ENCODE peak calls at places on chromosomes 11 and 22, in five cellular contexts. One of them, this sample, is unnamed.

GRCh38 chr11:13942908-13943505 is 19.5 kb upstream of the SPON1 start:
- DNase-seq in H1: no peak
- DNase-seq in heart left ventricle: no peak
- DNase-seq in fibroblast of lung: peak; percentile 59
- DNase-seq in upper lobe of right lung: no peak
- DNase-seq in this sample: no peak

GRCh38 chr22:40853330-40853729 is 3.1 kb downstream of the ST13 start:
- DNase-seq in H1: no peak
- DNase-seq in heart left ventricle: no peak
- DNase-seq in fibroblast of lung: no peak
- DNase-seq in upper lobe of right lung: no peak
- DNase-seq in this sample: no peak

GRCh38 chr11:1934326-1935155 is 12.6 kb upstream of the MRPL23 start:
- DNase-seq in H1: no peak
- DNase-seq in heart left ventricle: peak; percentile 35
- DNase-seq in fibroblast of lung: no peak
- DNase-seq in upper lobe of right lung: no peak
- DNase-seq in this sample: peak; percentile 26

GRCh38 chr11:21556936-21557335 is 635.9 kb upstream of the ANO5 start:
- DNase-seq in H1: no peak
- DNase-seq in heart left ventricle: no peak
- DNase-seq in fibroblast of lung: peak; percentile 0
- DNase-seq in upper lobe of right lung: no peak
- DNase-seq in this sample: no peak

GRCh38 chr22:17633217-17633997 is 4.9 kb upstream of the ATP6V1E1 start:
- DNase-seq in H1: no peak
- DNase-seq in heart left ventricle: no peak
- DNase-seq in fibroblast of lung: peak; percentile 92
- DNase-seq in upper lobe of right lung: no peak
- DNase-seq in this sample: no peak

GRCh38 chr11:36273110-36273509 is 16.1 kb downstream of the COMMD9 start:
- DNase-seq in H1: no peak
- DNase-seq in heart left ventricle: no peak
- DNase-seq in fibroblast of lung: no peak
- DNase-seq in upper lobe of right lung: no peak
- DNase-seq in this sample: no peak

GRCh38 chr22:17997456-17997855 is 26.9 kb downstream of the MICAL3 start:
- DNase-seq in H1: no peak
- DNase-seq in heart left ventricle: no peak
- DNase-seq in fibroblast of lung: peak; percentile 57
- DNase-seq in upper lobe of right lung: no peak
- DNase-seq in this sample: no peak

GRCh38 chr22:47793304-47794101 is 1031.1 kb downstream of the TBC1D22A start:
- DNase-seq in H1: no peak
- DNase-seq in heart left ventricle: no peak
- DNase-seq in fibroblast of lung: no peak
- DNase-seq in upper lobe of right lung: no peak
- DNase-seq in this sample: no peak

GRCh38 chr11:65491614-65492386 is 7.0 kb upstream of the MALAT1 start:
- DNase-seq in H1: no peak
- DNase-seq in heart left ventricle: peak; percentile 84
- DNase-seq in fibroblast of lung: peak; percentile 98
- DNase-seq in upper lobe of right lung: peak; percentile 86
- DNase-seq in this sample: peak; percentile 91

GRCh38 chr22:31295831-31296230 is 3.5 kb upstream of the PIK3IP1 start:
- DNase-seq in H1: no peak
- DNase-seq in heart left ventricle: no peak
- DNase-seq in fibroblast of lung: peak; percentile 51
- DNase-seq in upper lobe of right lung: no peak
- DNase-seq in this sample: no peak

GRCh38 chr11:112281776-112282175 is 21.1 kb upstream of the PLET1 start:
- DNase-seq in H1: no peak
- DNase-seq in heart left ventricle: no peak
- DNase-seq in fibroblast of lung: no peak
- DNase-seq in upper lobe of right lung: no peak
- DNase-seq in this sample: no peak

GRCh38 chr22:46714550-46714949 is 23.5 kb downstream of the CERK start:
- DNase-seq in H1: no peak
- DNase-seq in heart left ventricle: no peak
- DNase-seq in fibroblast of lung: peak; percentile 20
- DNase-seq in upper lobe of right lung: no peak
- DNase-seq in this sample: no peak

GRCh38 chr22:43000441-43001175 is 14.3 kb downstream of the PACSIN2 start:
- DNase-seq in H1: no peak
- DNase-seq in heart left ventricle: no peak
- DNase-seq in fibroblast of lung: peak; percentile 80
- DNase-seq in upper lobe of right lung: no peak
- DNase-seq in this sample: no peak

GRCh38 chr11:3088806-3089205 is 31.6 kb upstream of the CARS1 start:
- DNase-seq in H1: no peak
- DNase-seq in heart left ventricle: no peak
- DNase-seq in fibroblast of lung: no peak
- DNase-seq in upper lobe of right lung: peak; percentile 56
- DNase-seq in this sample: peak; percentile 72

GRCh38 chr22:31247726-31248125 is 35.6 kb downstream of the LIMK2 start:
- DNase-seq in H1: no peak
- DNase-seq in heart left ventricle: no peak
- DNase-seq in fibroblast of lung: no peak
- DNase-seq in upper lobe of right lung: no peak
- DNase-seq in this sample: no peak

GRCh38 chr22:28373841-28374240 is 305.8 kb downstream of the TTC28 start:
- DNase-seq in H1: no peak
- DNase-seq in heart left ventricle: no peak
- DNase-seq in fibroblast of lung: peak; percentile 63
- DNase-seq in upper lobe of right lung: no peak
- DNase-seq in this sample: no peak

GRCh38 chr11:86623041-86623621 is 49.3 kb downstream of the ME3 start:
- DNase-seq in H1: no peak
- DNase-seq in heart left ventricle: no peak
- DNase-seq in fibroblast of lung: peak; percentile 58
- DNase-seq in upper lobe of right lung: no peak
- DNase-seq in this sample: no peak

GRCh38 chr11:119774180-119774763 is 45.3 kb upstream of the NECTIN1 start:
- DNase-seq in H1: no peak
- DNase-seq in heart left ventricle: no peak
- DNase-seq in fibroblast of lung: peak; percentile 26
- DNase-seq in upper lobe of right lung: peak; percentile 36
- DNase-seq in this sample: no peak

GRCh38 chr11:130790689-130791088 is 125.6 kb downstream of the SNX19 start:
- DNase-seq in H1: no peak
- DNase-seq in heart left ventricle: no peak
- DNase-seq in fibroblast of lung: no peak
- DNase-seq in upper lobe of right lung: no peak
- DNase-seq in this sample: no peak

GRCh38 chr22:46057762-46058420 is 80.9 kb upstream of the WNT7B start:
- DNase-seq in H1: no peak
- DNase-seq in heart left ventricle: peak; percentile 66
- DNase-seq in fibroblast of lung: peak; percentile 72
- DNase-seq in upper lobe of right lung: peak; percentile 71
- DNase-seq in this sample: peak; percentile 72

GRCh38 chr22:31206896-31207687 is 5.0 kb upstream of the LIMK2 start:
- DNase-seq in H1: no peak
- DNase-seq in heart left ventricle: peak; percentile 74
- DNase-seq in fibroblast of lung: no peak
- DNase-seq in upper lobe of right lung: peak; percentile 87
- DNase-seq in this sample: peak; percentile 87

GRCh38 chr11:1302461-1303073 is 6.9 kb downstream of the TOLLIP start:
- DNase-seq in H1: no peak
- DNase-seq in heart left ventricle: no peak
- DNase-seq in fibroblast of lung: no peak
- DNase-seq in upper lobe of right lung: peak; percentile 64
- DNase-seq in this sample: no peak

GRCh38 chr11:9302448-9302847 is 11.9 kb downstream of the TMEM41B start:
- DNase-seq in H1: no peak
- DNase-seq in heart left ventricle: no peak
- DNase-seq in fibroblast of lung: peak; percentile 62
- DNase-seq in upper lobe of right lung: no peak
- DNase-seq in this sample: no peak

GRCh38 chr22:46042786-46043185 is 65.8 kb upstream of the WNT7B start:
- DNase-seq in H1: no peak
- DNase-seq in heart left ventricle: no peak
- DNase-seq in fibroblast of lung: peak; percentile 33
- DNase-seq in upper lobe of right lung: peak; percentile 16
- DNase-seq in this sample: no peak

GRCh38 chr22:44292521-44292920 is 20.2 kb downstream of the SHISAL1 start:
- DNase-seq in H1: no peak
- DNase-seq in heart left ventricle: no peak
- DNase-seq in fibroblast of lung: no peak
- DNase-seq in upper lobe of right lung: no peak
- DNase-seq in this sample: peak; percentile 60

GRCh38 chr11:130413383-130414106 is 14.9 kb downstream of the ADAMTS8 start:
- DNase-seq in H1: no peak
- DNase-seq in heart left ventricle: no peak
- DNase-seq in fibroblast of lung: peak; percentile 94
- DNase-seq in upper lobe of right lung: no peak
- DNase-seq in this sample: no peak

GRCh38 chr22:24466831-24467249 is 28.3 kb upstream of the UPB1 start:
- DNase-seq in H1: no peak
- DNase-seq in heart left ventricle: no peak
- DNase-seq in fibroblast of lung: peak; percentile 77
- DNase-seq in upper lobe of right lung: no peak
- DNase-seq in this sample: no peak

GRCh38 chr11:90120191-90120590 is 14.3 kb upstream of the NAALAD2 start:
- DNase-seq in H1: no peak
- DNase-seq in heart left ventricle: no peak
- DNase-seq in fibroblast of lung: no peak
- DNase-seq in upper lobe of right lung: no peak
- DNase-seq in this sample: no peak

GRCh38 chr22:24265734-24266133 is 4.9 kb upstream of the SPECC1L start:
- DNase-seq in H1: no peak
- DNase-seq in heart left ventricle: no peak
- DNase-seq in fibroblast of lung: no peak
- DNase-seq in upper lobe of right lung: no peak
- DNase-seq in this sample: no peak

GRCh38 chr11:120499859-120500258 is 11.7 kb upstream of the GRIK4 start:
- DNase-seq in H1: no peak
- DNase-seq in heart left ventricle: no peak
- DNase-seq in fibroblast of lung: no peak
- DNase-seq in upper lobe of right lung: no peak
- DNase-seq in this sample: no peak

GRCh38 chr11:27468209-27468608 is 4.4 kb downstream of the LGR4 start:
- DNase-seq in H1: no peak
- DNase-seq in heart left ventricle: no peak
- DNase-seq in fibroblast of lung: peak; percentile 89
- DNase-seq in upper lobe of right lung: no peak
- DNase-seq in this sample: no peak

GRCh38 chr11:27464155-27464759 is 8.3 kb downstream of the LGR4 start:
- DNase-seq in H1: no peak
- DNase-seq in heart left ventricle: no peak
- DNase-seq in fibroblast of lung: peak; percentile 88
- DNase-seq in upper lobe of right lung: no peak
- DNase-seq in this sample: no peak

GRCh38 chr11:27467181-27467913 is 5.2 kb downstream of the LGR4 start:
- DNase-seq in H1: no peak
- DNase-seq in heart left ventricle: no peak
- DNase-seq in fibroblast of lung: no peak
- DNase-seq in upper lobe of right lung: no peak
- DNase-seq in this sample: no peak

GRCh38 chr11:27465629-27466028 is 7.0 kb downstream of the LGR4 start:
- DNase-seq in H1: no peak
- DNase-seq in heart left ventricle: no peak
- DNase-seq in fibroblast of lung: no peak
- DNase-seq in upper lobe of right lung: no peak
- DNase-seq in this sample: no peak

DNA sequence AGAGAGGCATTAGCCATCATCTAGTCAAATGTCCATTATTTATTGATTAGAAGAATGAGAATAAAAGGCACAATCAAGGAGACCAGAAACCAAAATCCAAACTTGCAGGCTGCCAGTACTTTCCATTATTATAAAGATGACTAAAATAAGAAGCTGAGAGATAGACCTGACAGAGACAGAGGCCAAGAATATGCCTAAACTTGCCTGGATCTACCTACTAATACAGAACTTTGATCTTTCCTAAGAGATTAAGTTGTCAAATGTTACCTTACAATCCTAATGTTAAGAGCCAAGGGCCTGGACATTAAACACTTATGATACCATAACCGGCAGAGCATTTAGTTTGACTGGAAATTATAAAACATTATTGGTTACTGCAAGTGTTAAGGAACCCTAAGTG is 6.2 kb downstream of the LGR4 start:
- DNase-seq in H1: no peak
- DNase-seq in heart left ventricle: no peak
- DNase-seq in fibroblast of lung: no peak
- DNase-seq in upper lobe of right lung: no peak
- DNase-seq in this sample: no peak
- H3K4me1 ChIP-seq in H1: peaks cover 27% of the 10 kb centered on the region
- H3K4me1 ChIP-seq in heart left ventricle: peaks cover 3% of the 10 kb centered on the region
- H3K4me1 ChIP-seq in fibroblast of lung: peaks cover 6% of the 10 kb centered on the region
- H3K4me1 ChIP-seq in upper lobe of right lung: peaks cover 8% of the 10 kb centered on the region
- H3K4me1 ChIP-seq in this sample: peaks cover 5% of the 10 kb centered on the region

DNA sequence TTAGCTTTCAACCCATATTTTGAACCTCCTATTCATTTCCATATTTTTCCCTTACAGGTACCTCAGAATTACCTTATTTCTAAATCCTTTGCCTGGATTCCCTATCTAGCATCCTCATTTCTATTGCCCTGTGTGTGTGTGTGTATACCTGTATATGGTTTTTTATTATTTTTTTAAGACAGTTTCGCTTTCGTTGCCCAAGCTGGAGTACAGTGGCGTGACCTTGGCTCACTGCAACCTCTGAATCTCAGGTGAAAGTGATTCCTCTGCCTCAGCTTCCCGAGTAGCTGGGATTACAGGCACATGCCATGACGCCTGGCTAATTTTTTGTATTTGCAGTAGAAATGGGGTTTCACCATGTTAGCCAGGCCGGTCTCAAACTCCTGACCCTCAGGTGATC is 12.6 kb downstream of the HIPK3 start:
- DNase-seq in H1: no peak
- DNase-seq in heart left ventricle: no peak
- DNase-seq in fibroblast of lung: no peak
- DNase-seq in upper lobe of right lung: no peak
- DNase-seq in this sample: no peak
- H3K27ac ChIP-seq in H1: no peak overlapping the region
- H3K27ac ChIP-seq in heart left ventricle: peak overlapping the region; percentile 16
- H3K27ac ChIP-seq in fibroblast of lung: no peak overlapping the region
- H3K27ac ChIP-seq in upper lobe of right lung: no peak overlapping the region
- H3K27ac ChIP-seq in this sample: no peak overlapping the region

DNA sequence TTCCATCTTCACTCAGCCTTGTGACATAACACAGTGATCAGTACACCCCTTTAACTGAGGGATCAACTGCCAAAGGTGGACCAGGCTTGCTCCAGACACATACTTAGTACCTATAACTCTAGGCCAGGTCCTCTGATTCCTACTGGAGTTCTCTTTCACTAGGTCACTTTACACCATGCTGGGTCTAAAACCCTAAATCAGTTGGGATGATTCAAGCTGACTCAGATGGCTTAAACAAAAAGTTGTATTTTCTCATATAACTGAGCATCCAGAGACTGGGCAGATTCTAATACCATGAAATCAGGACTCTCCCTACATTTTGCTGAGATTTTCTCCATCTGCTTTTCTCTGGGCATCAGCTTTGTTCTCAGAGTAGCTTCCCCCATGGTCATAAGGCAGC is 26.0 kb upstream of the FLI1 start:
- DNase-seq in H1: no peak
- DNase-seq in heart left ventricle: no peak
- DNase-seq in fibroblast of lung: no peak
- DNase-seq in upper lobe of right lung: no peak
- DNase-seq in this sample: no peak
- H3K4me1 ChIP-seq in H1: no peaks in the 10 kb centered on the region
- H3K4me1 ChIP-seq in heart left ventricle: no peaks in the 10 kb centered on the region
- H3K4me1 ChIP-seq in fibroblast of lung: no peaks in the 10 kb centered on the region
- H3K4me1 ChIP-seq in upper lobe of right lung: no peaks in the 10 kb centered on the region
- H3K4me1 ChIP-seq in this sample: peaks cover 17% of the 10 kb centered on the region

GRCh38 chr11:33291004-33291777 is 34.0 kb downstream of the HIPK3 start:
- DNase-seq in H1: no peak
- DNase-seq in heart left ventricle: no peak
- DNase-seq in fibroblast of lung: peak; percentile 14
- DNase-seq in upper lobe of right lung: no peak
- DNase-seq in this sample: no peak
- H3K27ac ChIP-seq in H1: no peak overlapping the region
- H3K27ac ChIP-seq in heart left ventricle: peak overlapping the region; percentile 70
- H3K27ac ChIP-seq in fibroblast of lung: no peak overlapping the region
- H3K27ac ChIP-seq in upper lobe of right lung: no peak overlapping the region
- H3K27ac ChIP-seq in this sample: peak overlapping the region; percentile 34